ENCODE peak calls at places on chromosomes 1 and 21, in eight cellular contexts. One of them, this sample, is unnamed.
A peak's percentile ranks its signal among the peaks of the same experiment; 100 is the strongest.

GRCh38 chr1:241253491-241253890 is 103.5 kb downstream of the RGS7 start:
- DNase-seq in B cell: no peak
- DNase-seq in K562: no peak
- DNase-seq in cardiac muscle cell: no peak
- DNase-seq in GM10248: no peak
- DNase-seq in Calu3: no peak
- DNase-seq in tibial nerve: no peak
- DNase-seq in mesothelial cell of epicardium: no peak
- DNase-seq in this sample: no peak

GRCh38 chr1:226723640-226724532 is 15.2 kb downstream of the ITPKB start:
- DNase-seq in B cell: no peak
- DNase-seq in K562: peak; percentile 23
- DNase-seq in cardiac muscle cell: peak; percentile 81
- DNase-seq in GM10248: no peak
- DNase-seq in Calu3: peak; percentile 44
- DNase-seq in tibial nerve: peak; percentile 68
- DNase-seq in mesothelial cell of epicardium: no peak
- DNase-seq in this sample: no peak

GRCh38 chr1:18941221-18942141 is 15.0 kb downstream of the IFFO2 start:
- DNase-seq in B cell: no peak
- DNase-seq in K562: no peak
- DNase-seq in cardiac muscle cell: peak; percentile 96
- DNase-seq in GM10248: no peak
- DNase-seq in Calu3: peak; percentile 66
- DNase-seq in tibial nerve: no peak
- DNase-seq in mesothelial cell of epicardium: no peak
- DNase-seq in this sample: no peak

GRCh38 chr1:66929289-66929688 is 4.5 kb downstream of the MIER1 start:
- DNase-seq in B cell: peak; percentile 11
- DNase-seq in K562: no peak
- DNase-seq in cardiac muscle cell: no peak
- DNase-seq in GM10248: no peak
- DNase-seq in Calu3: no peak
- DNase-seq in tibial nerve: no peak
- DNase-seq in mesothelial cell of epicardium: no peak
- DNase-seq in this sample: no peak

GRCh38 chr21:20523191-20523590 is 475.0 kb upstream of the NCAM2 start:
- DNase-seq in B cell: no peak
- DNase-seq in K562: no peak
- DNase-seq in cardiac muscle cell: no peak
- DNase-seq in GM10248: no peak
- DNase-seq in Calu3: no peak
- DNase-seq in tibial nerve: no peak
- DNase-seq in mesothelial cell of epicardium: no peak
- DNase-seq in this sample: no peak

GRCh38 chr1:24724345-24725208 is 20.7 kb upstream of the CLIC4 start:
- DNase-seq in B cell: no peak
- DNase-seq in K562: peak; percentile 41
- DNase-seq in cardiac muscle cell: peak; percentile 85
- DNase-seq in GM10248: no peak
- DNase-seq in Calu3: peak; percentile 67
- DNase-seq in tibial nerve: no peak
- DNase-seq in mesothelial cell of epicardium: no peak
- DNase-seq in this sample: no peak

GRCh38 chr1:204345941-204346678 is 13.6 kb downstream of the PLEKHA6 start:
- DNase-seq in B cell: no peak
- DNase-seq in K562: no peak
- DNase-seq in cardiac muscle cell: no peak
- DNase-seq in GM10248: no peak
- DNase-seq in Calu3: no peak
- DNase-seq in tibial nerve: no peak
- DNase-seq in mesothelial cell of epicardium: no peak
- DNase-seq in this sample: no peak

GRCh38 chr1:117585086-117585485 is 20.8 kb upstream of the TENT5C start:
- DNase-seq in B cell: no peak
- DNase-seq in K562: no peak
- DNase-seq in cardiac muscle cell: no peak
- DNase-seq in GM10248: no peak
- DNase-seq in Calu3: no peak
- DNase-seq in tibial nerve: no peak
- DNase-seq in mesothelial cell of epicardium: no peak
- DNase-seq in this sample: no peak

GRCh38 chr1:119631433-119632102 is 16.5 kb downstream of the ZNF697 start:
- DNase-seq in B cell: no peak
- DNase-seq in K562: no peak
- DNase-seq in cardiac muscle cell: peak; percentile 97
- DNase-seq in GM10248: peak; percentile 29
- DNase-seq in Calu3: peak; percentile 62
- DNase-seq in tibial nerve: peak; percentile 73
- DNase-seq in mesothelial cell of epicardium: peak; percentile 42
- DNase-seq in this sample: no peak

GRCh38 chr1:206790502-206791250 is 18.4 kb upstream of the IL10 start:
- DNase-seq in B cell: peak; percentile 59
- DNase-seq in K562: no peak
- DNase-seq in cardiac muscle cell: no peak
- DNase-seq in GM10248: peak; percentile 40
- DNase-seq in Calu3: no peak
- DNase-seq in tibial nerve: no peak
- DNase-seq in mesothelial cell of epicardium: no peak
- DNase-seq in this sample: peak; percentile 44

GRCh38 chr1:184965889-184966860 is 8.1 kb downstream of the NIBAN1 start:
- DNase-seq in B cell: no peak
- DNase-seq in K562: no peak
- DNase-seq in cardiac muscle cell: peak; percentile 46
- DNase-seq in GM10248: no peak
- DNase-seq in Calu3: no peak
- DNase-seq in tibial nerve: no peak
- DNase-seq in mesothelial cell of epicardium: no peak
- DNase-seq in this sample: no peak

GRCh38 chr1:62325076-62325475 is 5.8 kb upstream of the KANK4 start:
- DNase-seq in B cell: no peak
- DNase-seq in K562: no peak
- DNase-seq in cardiac muscle cell: peak; percentile 72
- DNase-seq in GM10248: no peak
- DNase-seq in Calu3: no peak
- DNase-seq in tibial nerve: no peak
- DNase-seq in mesothelial cell of epicardium: no peak
- DNase-seq in this sample: no peak

GRCh38 chr1:31799895-31800676 is 15.7 kb downstream of the SPOCD1 start:
- DNase-seq in B cell: no peak
- DNase-seq in K562: no peak
- DNase-seq in cardiac muscle cell: no peak
- DNase-seq in GM10248: no peak
- DNase-seq in Calu3: no peak
- DNase-seq in tibial nerve: no peak
- DNase-seq in mesothelial cell of epicardium: no peak
- DNase-seq in this sample: no peak

GRCh38 chr1:103084176-103084575 is 24.1 kb downstream of the COL11A1 start:
- DNase-seq in B cell: no peak
- DNase-seq in K562: no peak
- DNase-seq in cardiac muscle cell: no peak
- DNase-seq in GM10248: no peak
- DNase-seq in Calu3: no peak
- DNase-seq in tibial nerve: no peak
- DNase-seq in mesothelial cell of epicardium: no peak
- DNase-seq in this sample: no peak

GRCh38 chr1:21833392-21833976 is 21.4 kb downstream of the LDLRAD2 start:
- DNase-seq in B cell: no peak
- DNase-seq in K562: no peak
- DNase-seq in cardiac muscle cell: no peak
- DNase-seq in GM10248: no peak
- DNase-seq in Calu3: no peak
- DNase-seq in tibial nerve: no peak
- DNase-seq in mesothelial cell of epicardium: no peak
- DNase-seq in this sample: no peak

GRCh38 chr1:9882296-9882944 is 27.6 kb downstream of the CTNNBIP1 start:
- DNase-seq in B cell: no peak
- DNase-seq in K562: no peak
- DNase-seq in cardiac muscle cell: no peak
- DNase-seq in GM10248: no peak
- DNase-seq in Calu3: no peak
- DNase-seq in tibial nerve: no peak
- DNase-seq in mesothelial cell of epicardium: no peak
- DNase-seq in this sample: no peak

GRCh38 chr1:91124989-91125417 is 103.2 kb upstream of the ZNF644 start:
- DNase-seq in B cell: no peak
- DNase-seq in K562: no peak
- DNase-seq in cardiac muscle cell: no peak
- DNase-seq in GM10248: no peak
- DNase-seq in Calu3: no peak
- DNase-seq in tibial nerve: no peak
- DNase-seq in mesothelial cell of epicardium: no peak
- DNase-seq in this sample: no peak

GRCh38 chr1:31937300-31938183 is 626 bp downstream of the PTP4A2 start:
- DNase-seq in B cell: peak; percentile 86
- DNase-seq in K562: peak; percentile 85
- DNase-seq in cardiac muscle cell: peak; percentile 81
- DNase-seq in GM10248: peak; percentile 64
- DNase-seq in Calu3: peak; percentile 58
- DNase-seq in tibial nerve: peak; percentile 61
- DNase-seq in mesothelial cell of epicardium: peak; percentile 62
- DNase-seq in this sample: peak; percentile 69

GRCh38 chr1:27858072-27858948 is 14.0 kb upstream of the THEMIS2 start:
- DNase-seq in B cell: peak; percentile 88
- DNase-seq in K562: peak; percentile 90
- DNase-seq in cardiac muscle cell: peak; percentile 91
- DNase-seq in GM10248: peak; percentile 82
- DNase-seq in Calu3: peak; percentile 81
- DNase-seq in tibial nerve: peak; percentile 88
- DNase-seq in mesothelial cell of epicardium: peak; percentile 53
- DNase-seq in this sample: peak; percentile 85
- TF ChIP-seq CTCF in B cell: peak; percentile 97
- TF ChIP-seq CTCF in K562: peak; percentile 99
- TF ChIP-seq CTCF in cardiac muscle cell: peak; percentile 98
- TF ChIP-seq CTCF in GM10248: peak; percentile 99
- TF ChIP-seq CTCF in Calu3: peak; percentile 85
- TF ChIP-seq CTCF in tibial nerve: peak; percentile 93
- TF ChIP-seq CTCF in mesothelial cell of epicardium: peak; percentile 94
- TF ChIP-seq CTCF in this sample: peak; percentile 91

GRCh38 chr21:35368326-35368725 is 319.2 kb upstream of the RUNX1 start:
- DNase-seq in B cell: no peak
- DNase-seq in K562: peak; percentile 23
- DNase-seq in cardiac muscle cell: no peak
- DNase-seq in GM10248: no peak
- DNase-seq in Calu3: no peak
- DNase-seq in tibial nerve: no peak
- DNase-seq in mesothelial cell of epicardium: no peak
- DNase-seq in this sample: no peak
- TF ChIP-seq CTCF in B cell: no peak
- TF ChIP-seq CTCF in K562: peak; percentile 38
- TF ChIP-seq CTCF in cardiac muscle cell: no peak
- TF ChIP-seq CTCF in GM10248: no peak
- TF ChIP-seq CTCF in Calu3: no peak
- TF ChIP-seq CTCF in tibial nerve: no peak
- TF ChIP-seq CTCF in mesothelial cell of epicardium: no peak
- TF ChIP-seq CTCF in this sample: no peak

GRCh38 chr1:33339413-33339812 is 18.5 kb upstream of the A3GALT2 start:
- DNase-seq in B cell: no peak
- DNase-seq in K562: no peak
- DNase-seq in cardiac muscle cell: peak; percentile 52
- DNase-seq in GM10248: no peak
- DNase-seq in Calu3: no peak
- DNase-seq in tibial nerve: no peak
- DNase-seq in mesothelial cell of epicardium: no peak
- DNase-seq in this sample: no peak
- TF ChIP-seq CTCF in B cell: no peak
- TF ChIP-seq CTCF in K562: no peak
- TF ChIP-seq CTCF in cardiac muscle cell: peak; percentile 38
- TF ChIP-seq CTCF in GM10248: no peak
- TF ChIP-seq CTCF in Calu3: no peak
- TF ChIP-seq CTCF in tibial nerve: no peak
- TF ChIP-seq CTCF in mesothelial cell of epicardium: no peak
- TF ChIP-seq CTCF in this sample: no peak

GRCh38 chr1:38941093-38941492 is 537 bp downstream of the RHBDL2 start:
- DNase-seq in B cell: no peak
- DNase-seq in K562: no peak
- DNase-seq in cardiac muscle cell: no peak
- DNase-seq in GM10248: no peak
- DNase-seq in Calu3: peak; percentile 44
- DNase-seq in tibial nerve: no peak
- DNase-seq in mesothelial cell of epicardium: no peak
- DNase-seq in this sample: no peak
- TF ChIP-seq CTCF in B cell: no peak
- TF ChIP-seq CTCF in K562: no peak
- TF ChIP-seq CTCF in cardiac muscle cell: no peak
- TF ChIP-seq CTCF in GM10248: no peak
- TF ChIP-seq CTCF in Calu3: peak; percentile 10
- TF ChIP-seq CTCF in tibial nerve: no peak
- TF ChIP-seq CTCF in mesothelial cell of epicardium: no peak
- TF ChIP-seq CTCF in this sample: no peak

GRCh38 chr21:35051287-35051818 is 2.3 kb upstream of the RUNX1 start:
- DNase-seq in B cell: peak; percentile 84
- DNase-seq in K562: peak; percentile 95
- DNase-seq in cardiac muscle cell: peak; percentile 95
- DNase-seq in GM10248: peak; percentile 58
- DNase-seq in Calu3: peak; percentile 88
- DNase-seq in tibial nerve: peak; percentile 62
- DNase-seq in mesothelial cell of epicardium: no peak
- DNase-seq in this sample: peak; percentile 66
- TF ChIP-seq CTCF in B cell: peak; percentile 62
- TF ChIP-seq CTCF in K562: peak; percentile 87
- TF ChIP-seq CTCF in cardiac muscle cell: peak; percentile 77
- TF ChIP-seq CTCF in GM10248: peak; percentile 62
- TF ChIP-seq CTCF in Calu3: peak; percentile 64
- TF ChIP-seq CTCF in tibial nerve: peak; percentile 60
- TF ChIP-seq CTCF in mesothelial cell of epicardium: no peak
- TF ChIP-seq CTCF in this sample: peak; percentile 33

GRCh38 chr1:149967041-149967440 is 30.4 kb upstream of the MTMR11 start:
- DNase-seq in B cell: no peak
- DNase-seq in K562: peak; percentile 13
- DNase-seq in cardiac muscle cell: no peak
- DNase-seq in GM10248: no peak
- DNase-seq in Calu3: no peak
- DNase-seq in tibial nerve: no peak
- DNase-seq in mesothelial cell of epicardium: no peak
- DNase-seq in this sample: no peak
- TF ChIP-seq CTCF in B cell: no peak
- TF ChIP-seq CTCF in K562: peak; percentile 22
- TF ChIP-seq CTCF in cardiac muscle cell: no peak
- TF ChIP-seq CTCF in GM10248: no peak
- TF ChIP-seq CTCF in Calu3: no peak
- TF ChIP-seq CTCF in tibial nerve: no peak
- TF ChIP-seq CTCF in mesothelial cell of epicardium: no peak
- TF ChIP-seq CTCF in this sample: no peak